ENCODE peak calls at places on chromosome 11, in ten cellular contexts. A is activated naive CD4-positive, alpha-beta T cell treated with Interleukin-2 at 50 U/mL for 16 hours; S is AG09319; G is NCI-H2081; X is neural crest cell; V is stimulated activated CD8-positive, alpha-beta memory T cell treated with anti-CD3 and anti-CD28 coated beads, Interleukin-15, amount 100 ng/mL, for 48 hours; N is EH; O is posterior vena cava; J is thoracic aorta; F is RPMI8226. K is an unnamed sample.

GRCh38 chr11:21561589-21561988 is 631.3 kb upstream of the ANO5 start:
- DNase-seq in A (no peak), S (no peak), G (no peak), X (no peak), V (no peak), N (no peak), O (no peak), J (no peak), F (no peak), K (no peak)

GRCh38 chr11:66951927-66952337 is 6.3 kb downstream of the PC start:
- DNase-seq in A (no peak), S (no peak), G (peak), X (no peak), V (no peak), N (peak), O (no peak), J (no peak), F (peak), K (no peak)

GRCh38 chr11:15091175-15091574 is 17.8 kb downstream of the CALCB start:
- DNase-seq in A (no peak), S (no peak), G (no peak), X (no peak), V (no peak), N (no peak), O (no peak), J (no peak), F (no peak), K (no peak)

GRCh38 chr11:82978422-82979099 is 77.0 kb downstream of the DDIAS start:
- DNase-seq in A (no peak), S (peak), G (no peak), X (no peak), V (no peak), N (peak), O (no peak), J (no peak), F (no peak), K (no peak)

GRCh38 chr11:95908826-95909225 is 15.1 kb downstream of the MTMR2 start:
- DNase-seq in A (no peak), S (no peak), G (no peak), X (no peak), V (no peak), N (peak), O (no peak), J (no peak), F (no peak), K (no peak)

GRCh38 chr11:88367310-88367709 is 29.8 kb upstream of the CTSC start:
- DNase-seq in A (no peak), S (no peak), G (no peak), X (no peak), V (no peak), N (no peak), O (no peak), J (no peak), F (no peak), K (no peak)

GRCh38 chr11:57547854-57548377 is 10.5 kb downstream of the SMTNL1 start:
- DNase-seq in A (no peak), S (no peak), G (no peak), X (no peak), V (no peak), N (no peak), O (no peak), J (no peak), F (peak), K (no peak)

GRCh38 chr11:95282337-95282751 is 51.3 kb upstream of the SESN3 start:
- DNase-seq in A (no peak), S (no peak), G (no peak), X (no peak), V (no peak), N (no peak), O (no peak), J (no peak), F (no peak), K (no peak)

GRCh38 chr11:8082391-8083087 is 1.5 kb downstream of the TUB start:
- DNase-seq in A (no peak), S (no peak), G (peak), X (no peak), V (no peak), N (peak), O (no peak), J (no peak), F (no peak), K (no peak)

GRCh38 chr11:46248270-46249102 is 29.0 kb upstream of the CREB3L1 start:
- DNase-seq in A (no peak), S (peak), G (no peak), X (no peak), V (no peak), N (peak), O (no peak), J (no peak), F (no peak), K (no peak)

GRCh38 chr11:65266210-65266609 is 4.4 kb downstream of the POLA2 start:
- DNase-seq in A (no peak), S (no peak), G (no peak), X (no peak), V (no peak), N (no peak), O (no peak), J (no peak), F (peak), K (no peak)

GRCh38 chr11:86923993-86924766 is 31.0 kb downstream of the FZD4 start:
- DNase-seq in A (no peak), S (no peak), G (no peak), X (no peak), V (no peak), N (peak), O (no peak), J (no peak), F (no peak), K (no peak)

GRCh38 chr11:45485070-45485716 is 180.2 kb downstream of the CHST1 start:
- DNase-seq in A (no peak), S (no peak), G (no peak), X (no peak), V (no peak), N (no peak), O (peak), J (no peak), F (no peak), K (no peak)

GRCh38 chr11:76248210-76248609 is 41.9 kb upstream of the WNT11 start:
- DNase-seq in A (no peak), S (no peak), G (no peak), X (no peak), V (no peak), N (peak), O (no peak), J (no peak), F (peak), K (no peak)

GRCh38 chr11:3905080-3905953 is 49.9 kb downstream of the STIM1 start:
- DNase-seq in A (peak), S (peak), G (no peak), X (no peak), V (peak), N (peak), O (no peak), J (no peak), F (no peak), K (no peak)

GRCh38 chr11:80435345-80435744 is 994.5 kb upstream of the TENM4 start:
- DNase-seq in A (no peak), S (no peak), G (no peak), X (no peak), V (no peak), N (no peak), O (no peak), J (no peak), F (no peak), K (no peak)

GRCh38 chr11:73290536-73290935 is 17.5 kb upstream of the ARHGEF17 start:
- DNase-seq in A (no peak), S (no peak), G (no peak), X (no peak), V (no peak), N (no peak), O (no peak), J (no peak), F (no peak), K (no peak)

GRCh38 chr11:132992838-132993680 is 539.2 kb downstream of the OPCML start:
- DNase-seq in A (no peak), S (no peak), G (peak), X (no peak), V (no peak), N (peak), O (no peak), J (no peak), F (no peak), K (no peak)

GRCh38 chr11:44223261-44223660 is 86.7 kb downstream of the ALX4 start:
- DNase-seq in A (no peak), S (no peak), G (no peak), X (no peak), V (no peak), N (peak), O (no peak), J (no peak), F (no peak), K (no peak)

K was measured in mesothelial cell of epicardium.